ENCODE peak calls at places on chromosome 1, in five cellular contexts. R is germinal center, F is tibial artery, B is HFF-Myc, X is H9. J is an unnamed sample.

GRCh38 chr1:53315456-53316048 is 12.3 kb downstream of the LRP8 start:
- DNase-seq in R (no peak), F (no peak), B (no peak), X (no peak), J (no peak)

GRCh38 chr1:91700771-91701493 is 185.0 kb downstream of the TGFBR3 start:
- DNase-seq in R (no peak), F (no peak), B (no peak), X (no peak), J (no peak)

GRCh38 chr1:27687906-27688305 is 15.9 kb upstream of the IFI6 start:
- DNase-seq in R (no peak), F (no peak), B (no peak), X (no peak), J (no peak)

GRCh38 chr1:248841702-248842395 is 3.8 kb downstream of the ZNF672 start:
- DNase-seq in R (no peak), F (peak), B (no peak), X (peak), J (peak)

GRCh38 chr1:38273405-38273804 is 226.8 kb upstream of the POU3F1 start:
- DNase-seq in R (no peak), F (no peak), B (no peak), X (no peak), J (no peak)

GRCh38 chr1:79040424-79041089 is 34.0 kb upstream of the ADGRL4 start:
- DNase-seq in R (no peak), F (no peak), B (no peak), X (no peak), J (no peak)

GRCh38 chr1:44263191-44263944 is 50.1 kb downstream of the DMAP1 start:
- DNase-seq in R (no peak), F (no peak), B (no peak), X (no peak), J (no peak)

GRCh38 chr1:246151796-246152434 is 355.2 kb downstream of the SMYD3 start:
- DNase-seq in R (no peak), F (no peak), B (no peak), X (peak), J (peak)

GRCh38 chr1:37831109-37831508 is 23.1 kb upstream of the YRDC start:
- DNase-seq in R (no peak), F (no peak), B (no peak), X (no peak), J (no peak)